ENCODE peak calls at places on chromosome 1, in ten cellular contexts. S, L, O, X, P, H, U, E, B and Q are unnamed samples. For H3K9me3, the result is how much of the 10 kb centered on the place peaks cover.

GRCh38 chr1:214816603-214817002 is 213.6 kb downstream of the CENPF start:
- DNase-seq in E (no peak), X (no peak), O (no peak), L (no peak), U (no peak), P (no peak), H (no peak), S (no peak), B (no peak), Q (no peak)

GRCh38 chr1:117673405-117673804 is 67.6 kb downstream of the TENT5C start:
- DNase-seq in H (no peak), E (no peak), B (no peak), S (no peak), P (no peak), O (no peak), L (no peak), U (no peak), X (no peak), Q (peak)

GRCh38 chr1:101407505-101408211 is 170.8 kb downstream of the S1PR1 start:
- DNase-seq in L (peak), O (no peak), H (no peak), X (no peak), P (no peak), S (no peak), E (no peak), U (no peak), B (no peak), Q (no peak)

GRCh38 chr1:99963041-99963795 is 6.6 kb upstream of the SLC35A3 start:
- DNase-seq in L (no peak), U (no peak), X (no peak), P (no peak), O (no peak), H (no peak), S (no peak), E (no peak), B (no peak), Q (no peak)

GRCh38 chr1:2019162-2019542 is at the start of gene GABRD:
- DNase-seq in X (no peak), L (no peak), O (no peak), E (no peak), P (no peak), B (no peak), H (no peak), S (no peak), U (no peak), Q (peak)

GRCh38 chr1:115466433-115466832 is 128.4 kb upstream of the NGF start:
- DNase-seq in P (no peak), U (no peak), H (no peak), L (no peak), B (no peak), X (no peak), O (no peak), E (no peak), S (no peak), Q (no peak)

GRCh38 chr1:111465754-111466153 is 8.0 kb upstream of the C1orf162 start:
- DNase-seq in P (no peak), B (no peak), L (no peak), O (no peak), X (no peak), U (no peak), E (no peak), S (no peak), H (no peak), Q (no peak)

GRCh38 chr1:217032715-217033367 is 309.6 kb upstream of the ESRRG start:
- DNase-seq in O (no peak), P (no peak), H (no peak), S (no peak), B (no peak), L (no peak), X (no peak), U (no peak), E (no peak), Q (no peak)

GRCh38 chr1:56125316-56125715 is 454.0 kb downstream of the PLPP3 start:
- DNase-seq in O (no peak), P (no peak), B (no peak), E (no peak), S (no peak), X (no peak), L (no peak), H (no peak), U (no peak), Q (no peak)

GRCh38 chr1:244735404-244735803 is 82.5 kb downstream of the DESI2 start:
- DNase-seq in E (no peak), L (no peak), U (no peak), X (no peak), S (no peak), O (no peak), P (no peak), H (no peak), B (no peak), Q (no peak)

GRCh38 chr1:22225858-22226584 is 83.1 kb upstream of the WNT4 start:
- DNase-seq in P (no peak), L (no peak), S (no peak), E (no peak), B (no peak), O (no peak), H (no peak), X (no peak), U (no peak), Q (no peak)

GRCh38 chr1:182615468-182616129 is 11.4 kb upstream of the RGS16 start:
- DNase-seq in X (no peak), L (peak), S (peak), H (no peak), U (peak), O (peak), B (peak), P (peak), E (peak), Q (no peak)

GRCh38 chr1:186503210-186503609 is 42.3 kb upstream of the PDC start:
- DNase-seq in E (no peak), X (no peak), U (no peak), L (no peak), S (no peak), P (no peak), H (no peak), O (no peak), B (no peak), Q (no peak)

GRCh38 chr1:101178688-101179491 is 57.9 kb upstream of the S1PR1 start:
- DNase-seq in P (no peak), S (no peak), O (no peak), L (no peak), X (no peak), E (no peak), H (no peak), U (no peak), B (peak), Q (no peak)

GRCh38 chr1:31535561-31535960 is 40.8 kb upstream of the TINAGL1 start:
- DNase-seq in B (no peak), U (no peak), X (no peak), S (no peak), P (no peak), H (no peak), L (no peak), E (no peak), O (no peak), Q (no peak)

GRCh38 chr1:192516776-192517297 is 58.7 kb upstream of the RGS1 start:
- DNase-seq in P (no peak), O (peak), E (no peak), H (no peak), U (no peak), X (no peak), S (peak), B (peak), L (peak), Q (no peak)

GRCh38 chr1:10479276-10479675 is 4.5 kb downstream of the PEX14 start:
- DNase-seq in H (no peak), P (no peak), L (no peak), O (no peak), E (no peak), S (no peak), B (no peak), U (no peak), X (no peak), Q (no peak)

GRCh38 chr1:244273845-244274619 is 177.7 kb downstream of the ADSS2 start:
- DNase-seq in S (no peak), P (no peak), B (no peak), U (peak), O (peak), L (peak), E (peak), H (peak), X (no peak), Q (peak)

GRCh38 chr1:202952818-202953217 is 5.3 kb downstream of the ADIPOR1 start:
- DNase-seq in P (peak), H (no peak), U (peak), E (peak), O (peak), B (no peak), X (no peak), L (peak), S (no peak), Q (no peak)

GRCh38 chr1:182680901-182681300 is 3.5 kb downstream of the RGS8 start:
- DNase-seq in H (no peak), E (no peak), S (no peak), B (no peak), X (no peak), U (no peak), P (no peak), O (no peak), L (no peak), Q (peak)

GRCh38 chr1:156705321-156705917 is at the start of gene CRABP2:
- DNase-seq in O (peak), S (peak), B (peak), H (no peak), L (peak), E (peak), P (peak), X (no peak), U (no peak), Q (peak)

GRCh38 chr1:118185083-118185899 is at the start of gene SPAG17:
- DNase-seq in X (peak), P (peak), S (no peak), B (no peak), H (peak), E (no peak), L (peak), O (peak), U (peak), Q (peak)

GRCh38 chr1:228902781-228903572 is 167.7 kb downstream of the RHOU start:
- DNase-seq in L (peak), P (peak), S (no peak), E (peak), O (peak), U (peak), B (no peak), H (peak), X (no peak), Q (peak)

GRCh38 chr1:223180803-223181321 is 37.8 kb upstream of the TLR5 start:
- DNase-seq in U (peak), S (no peak), H (no peak), L (peak), B (no peak), O (no peak), E (no peak), X (no peak), P (no peak), Q (no peak)

GRCh38 chr1:32741067-32741416 is 38.5 kb upstream of the SYNC start:
- DNase-seq in B (no peak), H (no peak), X (no peak), P (no peak), U (no peak), L (no peak), E (no peak), S (no peak), O (no peak), Q (no peak)

GRCh38 chr1:234613128-234613875 is 3.3 kb upstream of the IRF2BP2 start:
- DNase-seq in B (no peak), E (no peak), H (no peak), S (no peak), O (peak), X (no peak), P (no peak), L (no peak), U (no peak), Q (peak)

GRCh38 chr1:45583264-45583665 is 576 bp upstream of the NASP start:
- DNase-seq in S (peak), H (peak), L (peak), O (peak), E (peak), U (peak), P (peak), B (peak), X (peak), Q (peak)

GRCh38 chr1:151293093-151293492 is 11.0 kb downstream of the ZNF687 start:
- DNase-seq in E (no peak), H (no peak), U (no peak), S (no peak), B (no peak), L (no peak), P (peak), O (no peak), X (no peak), Q (no peak)

GRCh38 chr1:17161137-17161700 is 42.0 kb upstream of the PADI2 start:
- DNase-seq in E (no peak), L (no peak), U (no peak), O (no peak), S (no peak), H (no peak), P (no peak), X (no peak), B (no peak), Q (no peak)

GRCh38 chr1:31830065-31830464 is 14.2 kb upstream of the SPOCD1 start:
- DNase-seq in P (no peak), H (no peak), L (peak), E (no peak), U (no peak), B (no peak), S (no peak), O (no peak), X (no peak), Q (no peak)

GRCh38 chr1:160284220-160284781 is 632 bp downstream of the PEX19 start:
- DNase-seq in U (no peak), X (no peak), S (no peak), O (peak), L (peak), H (no peak), P (peak), B (no peak), E (no peak), Q (peak)

GRCh38 chr1:178417858-178418257 is 78.9 kb downstream of the CLEC20A start:
- DNase-seq in B (no peak), S (no peak), O (no peak), E (no peak), L (no peak), P (no peak), X (no peak), H (no peak), U (no peak), Q (peak)

GRCh38 chr1:160097196-160097910 is 1.1 kb downstream of the IGSF8 start:
- DNase-seq in H (no peak), B (peak), U (no peak), L (no peak), S (no peak), X (no peak), P (no peak), O (no peak), E (no peak), Q (no peak)

GRCh38 chr1:85934531-85934930 is 222.0 kb downstream of the COL24A1 start:
- DNase-seq in E (no peak), X (no peak), H (no peak), O (no peak), B (no peak), U (no peak), P (no peak), L (no peak), S (no peak), Q (no peak)

GRCh38 chr1:220370041-220370700 is 97.9 kb upstream of the RAB3GAP2 start:
- DNase-seq in L (no peak), E (no peak), P (no peak), H (no peak), X (no peak), S (no peak), U (no peak), B (no peak), O (no peak), Q (peak)

GRCh38 chr1:166307261-166308188 is 140.7 kb upstream of the FAM78B start:
- DNase-seq in P (no peak), H (peak), E (no peak), U (no peak), X (no peak), O (no peak), B (no peak), S (no peak), L (no peak), Q (no peak)

GRCh38 chr1:63590161-63590560 is 3.0 kb upstream of the PGM1 start:
- DNase-seq in H (no peak), L (no peak), X (no peak), S (no peak), P (no peak), E (no peak), O (no peak), B (no peak), U (no peak), Q (no peak)

GRCh38 chr1:153697191-153697872 is 18.8 kb downstream of the NPR1 start:
- DNase-seq in E (peak), B (no peak), U (no peak), P (no peak), X (no peak), O (peak), L (no peak), H (peak), S (no peak), Q (peak)

GRCh38 chr1:231550448-231550781 is 21.9 kb downstream of the TSNAX start:
- DNase-seq in S (peak), E (no peak), L (no peak), B (peak), U (no peak), H (no peak), X (no peak), P (no peak), O (no peak), Q (peak)

GRCh38 chr1:231541842-231542241 is 13.4 kb downstream of the TSNAX start:
- DNase-seq in B (no peak), P (no peak), U (no peak), E (no peak), S (no peak), L (no peak), O (no peak), X (no peak), H (no peak), Q (no peak)

GRCh38 chr1:231549733-231550447 is 21.4 kb downstream of the TSNAX start:
- DNase-seq in E (no peak), H (no peak), S (no peak), U (no peak), O (no peak), B (no peak), P (no peak), L (no peak), X (no peak), Q (no peak)

GRCh38 chr1:231540847-231541246 is 12.4 kb downstream of the TSNAX start:
- DNase-seq in S (no peak), O (no peak), H (no peak), U (no peak), L (no peak), E (no peak), X (no peak), B (no peak), P (no peak), Q (no peak)

DNA sequence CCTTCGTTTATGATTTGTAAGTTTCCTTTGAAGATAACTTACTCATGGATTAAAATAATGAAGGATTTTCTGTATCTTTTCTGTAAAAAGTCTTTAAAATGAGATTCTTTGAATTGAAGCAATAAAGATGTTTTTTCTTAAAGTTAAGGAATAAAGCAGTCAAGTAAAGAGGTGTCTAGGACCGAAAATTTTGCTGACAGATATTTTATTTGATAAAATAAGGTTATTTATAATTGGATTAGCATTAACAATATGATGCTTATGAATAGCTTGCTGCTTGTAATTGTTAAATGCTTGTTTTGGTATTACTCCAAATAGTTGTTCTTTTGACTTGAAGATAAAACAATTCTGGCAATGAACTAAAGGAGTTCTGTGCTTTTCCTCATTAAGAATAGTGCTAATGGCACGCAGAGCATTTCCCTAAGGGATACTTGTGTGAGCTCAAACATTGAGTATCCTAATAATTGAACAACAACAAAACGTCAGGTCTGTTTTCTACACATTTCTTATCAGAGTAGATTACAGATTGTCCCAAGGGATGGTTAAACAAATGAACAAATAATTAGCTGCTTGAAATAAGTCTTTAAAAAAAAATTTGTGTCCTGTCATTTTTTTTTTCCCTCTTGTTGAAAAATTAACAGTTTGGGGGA is 16.6 kb downstream of the TSNAX start:
- DNase-seq in P (no peak), U (no peak), L (no peak), H (no peak), S (no peak), O (no peak), X (no peak), B (no peak), E (no peak), Q (no peak)
- H3K9me3 ChIP-seq in P (under half), U (under half), L (under half), H (under half), S (under half), O (under half), X (under half), B (under half), E (under half), Q (under half)

DNA sequence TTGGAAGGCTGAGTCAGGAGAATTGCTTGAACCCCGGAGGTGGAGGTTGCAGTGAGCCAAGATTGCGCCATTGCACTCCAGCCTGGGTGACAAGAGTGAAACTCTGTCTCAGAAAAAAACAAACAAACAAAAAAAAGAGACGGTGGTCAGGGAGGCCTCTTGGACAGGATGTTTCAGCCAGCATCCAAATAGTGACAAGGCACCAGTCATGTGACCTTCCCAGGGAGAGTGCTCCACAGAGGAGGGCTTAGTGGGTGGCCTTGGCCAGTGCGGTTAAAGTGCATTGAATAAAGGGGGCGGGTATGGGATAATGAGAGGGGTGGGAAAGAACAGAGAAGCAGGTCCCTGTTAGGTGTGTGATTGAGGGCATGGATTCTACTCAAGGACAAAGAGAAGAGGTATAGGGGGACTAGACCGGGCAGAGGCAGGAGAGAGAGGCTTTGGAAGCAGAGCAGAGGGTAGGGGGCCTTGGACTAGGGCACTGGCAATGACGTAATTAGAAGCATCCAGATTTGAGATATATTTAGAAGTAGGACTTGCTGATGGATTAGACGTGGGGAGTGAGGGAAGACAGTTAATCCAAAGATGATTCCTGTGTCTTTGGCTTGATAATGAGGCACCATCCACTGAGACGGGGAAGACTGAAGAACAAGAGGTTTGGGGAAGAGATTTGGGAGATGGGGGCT is 12.0 kb upstream of the RYR2 start:
- DNase-seq in S (no peak), P (no peak), O (no peak), X (no peak), H (no peak), E (no peak), L (no peak), U (no peak), B (no peak), Q (no peak)
- H3K9me3 ChIP-seq in S (under half), P (under half), O (under half), X (under half), H (under half), E (under half), L (under half), U (under half), B (under half), Q (under half)

DNA sequence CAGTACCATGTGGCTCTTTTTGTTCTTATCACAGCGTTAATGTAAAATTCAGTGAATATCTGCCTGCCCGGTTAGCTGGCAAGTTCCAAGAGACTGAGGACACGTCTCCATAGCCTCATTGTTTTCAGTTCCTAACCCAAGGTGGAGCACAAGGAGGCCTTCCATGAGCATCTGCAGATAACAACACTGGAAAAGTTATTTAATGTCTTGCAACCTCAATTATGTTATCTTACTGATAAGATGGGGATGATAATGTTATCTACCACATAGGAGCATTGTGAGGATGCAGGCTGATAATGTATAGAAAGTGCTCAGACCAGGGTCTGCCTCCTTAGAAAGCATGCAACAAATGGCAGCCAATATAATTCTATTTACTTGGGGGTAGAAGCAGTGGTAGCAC is 109.6 kb upstream of the DNAH14 start:
- DNase-seq in S (no peak), E (no peak), B (no peak), P (no peak), U (no peak), X (no peak), O (no peak), L (no peak), H (no peak), Q (no peak)
- H3K9me3 ChIP-seq in S (under half), E (under half), B (under half), P (under half), U (under half), X (under half), O (under half), L (under half), H (under half), Q (under half)

DNA sequence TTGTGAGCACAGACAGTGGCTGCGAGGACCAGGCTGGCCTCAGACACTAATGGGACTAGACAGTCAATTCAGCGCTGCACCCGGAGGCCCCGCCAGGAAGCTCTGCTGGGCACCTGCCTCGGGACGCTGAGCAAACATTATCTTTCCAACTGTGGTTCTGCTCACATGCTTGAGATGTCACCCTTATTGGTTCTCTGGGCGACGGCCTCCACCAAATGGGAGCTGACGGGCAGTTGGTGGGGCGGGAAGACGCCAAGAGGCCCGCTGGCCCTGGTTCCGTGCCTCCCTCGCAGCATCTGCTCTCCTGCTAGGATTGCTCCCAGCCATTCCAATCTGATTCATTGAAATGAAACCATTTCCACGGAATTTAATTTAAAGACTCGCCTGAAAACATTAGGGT is 512.3 kb downstream of the NPHP4 start:
- DNase-seq in X (no peak), E (no peak), P (no peak), B (no peak), O (no peak), L (no peak), H (no peak), S (no peak), U (no peak), Q (no peak)
- H3K9me3 ChIP-seq in X (under half), E (under half), P (under half), B (under half), O (under half), L (under half), H (under half), S (under half), U (under half), Q (under half)